ENCODE peak calls at places on chromosomes 1 and 21, in five cellular contexts. C is CD8-positive, alpha-beta T cell; G is heart left ventricle; Y is GM23338; D is tibial artery. N is an unnamed sample.

GRCh38 chr1:204398197-204399125 is 13.2 kb downstream of the PPP1R15B start:
- DNase-seq in C (peak), G (peak), Y (peak), D (no peak), N (peak)

GRCh38 chr1:10504259-10504658 is 29.5 kb downstream of the PEX14 start:
- DNase-seq in C (no peak), G (no peak), Y (no peak), D (no peak), N (no peak)

GRCh38 chr1:46547481-46548383 is 3.7 kb downstream of the KNCN start:
- DNase-seq in C (no peak), G (no peak), Y (peak), D (peak), N (no peak)

GRCh38 chr1:201255470-201256362 is 27.6 kb upstream of the PKP1 start:
- DNase-seq in C (no peak), G (no peak), Y (no peak), D (no peak), N (no peak)

GRCh38 chr1:33762099-33762830 is 101.6 kb upstream of the HMGB4 start:
- DNase-seq in C (no peak), G (no peak), Y (no peak), D (peak), N (no peak)

GRCh38 chr1:217660353-217661062 is 29.4 kb downstream of the SPATA17 start:
- DNase-seq in C (no peak), G (no peak), Y (peak), D (no peak), N (peak)

GRCh38 chr1:47992720-47993119 is 4.5 kb downstream of the TRABD2B start:
- DNase-seq in C (no peak), G (peak), Y (no peak), D (peak), N (no peak)

GRCh38 chr1:93556291-93556690 is 108.4 kb downstream of the FNBP1L start:
- DNase-seq in C (no peak), G (no peak), Y (no peak), D (no peak), N (no peak)

GRCh38 chr1:204191481-204191880 is 4.8 kb downstream of the KISS1 start:
- DNase-seq in C (no peak), G (no peak), Y (no peak), D (no peak), N (no peak)

GRCh38 chr1:46800742-46801141 is 1.9 kb downstream of the CYP4B1 start:
- DNase-seq in C (no peak), G (no peak), Y (no peak), D (no peak), N (no peak)

GRCh38 chr1:225300381-225300780 is 127.5 kb downstream of the LBR start:
- DNase-seq in C (no peak), G (no peak), Y (no peak), D (no peak), N (no peak)

GRCh38 chr21:16519656-16520055 is 789.9 kb downstream of the USP25 start:
- DNase-seq in C (no peak), G (no peak), Y (no peak), D (no peak), N (no peak)

GRCh38 chr1:228150458-228151169 is 884 bp downstream of the GJC2 start:
- DNase-seq in C (no peak), G (peak), Y (no peak), D (peak), N (no peak)

GRCh38 chr1:38500352-38500751 is 359.2 kb downstream of the RRAGC start:
- DNase-seq in C (no peak), G (no peak), Y (no peak), D (no peak), N (no peak)

GRCh38 chr1:6497215-6497866 is 5.9 kb upstream of the PLEKHG5 start:
- DNase-seq in C (peak), G (peak), Y (peak), D (no peak), N (no peak)

GRCh38 chr1:185435696-185436379 is 118.8 kb upstream of the IVNS1ABP start:
- DNase-seq in C (no peak), G (no peak), Y (no peak), D (no peak), N (no peak)

GRCh38 chr1:191882870-191883269 is 275.4 kb upstream of the RGS18 start:
- DNase-seq in C (no peak), G (no peak), Y (no peak), D (no peak), N (no peak)

GRCh38 chr1:158155673-158156072 is 25.0 kb upstream of the CD1D start:
- DNase-seq in C (no peak), G (no peak), Y (no peak), D (no peak), N (no peak)

GRCh38 chr1:39204441-39205081 is at the start of gene MACF1:
- DNase-seq in C (peak), G (peak), Y (peak), D (peak), N (peak)

GRCh38 chr1:42206164-42206563 is 41.6 kb upstream of the GUCA2A start:
- DNase-seq in C (no peak), G (no peak), Y (no peak), D (no peak), N (no peak)

GRCh38 chr1:178341218-178341956 is 155.4 kb downstream of the CLEC20A start:
- DNase-seq in C (no peak), G (peak), Y (peak), D (peak), N (peak)

GRCh38 chr1:7580923-7581753 is 190.0 kb upstream of the VAMP3 start:
- DNase-seq in C (no peak), G (peak), Y (no peak), D (peak), N (no peak)

GRCh38 chr1:17081439-17081838 is 27.6 kb upstream of the SDHB start:
- DNase-seq in C (no peak), G (no peak), Y (no peak), D (no peak), N (no peak)

GRCh38 chr1:99727575-99728190 is 38.8 kb downstream of the FRRS1 start:
- DNase-seq in C (no peak), G (no peak), Y (peak), D (no peak), N (no peak)

GRCh38 chr1:9905010-9905409 is 5.1 kb downstream of the CTNNBIP1 start:
- DNase-seq in C (no peak), G (no peak), Y (no peak), D (no peak), N (no peak)

GRCh38 chr1:211783897-211784296 is 46.7 kb downstream of the LPGAT1 start:
- DNase-seq in C (no peak), G (no peak), Y (no peak), D (no peak), N (no peak)

GRCh38 chr21:37455504-37455911 is 88.9 kb downstream of the DYRK1A start:
- DNase-seq in C (no peak), G (no peak), Y (no peak), D (no peak), N (no peak)

GRCh38 chr21:41399401-41399800 is 26.6 kb upstream of the MX1 start:
- DNase-seq in C (no peak), G (no peak), Y (no peak), D (no peak), N (no peak)

GRCh38 chr1:84379128-84379527 is 19.2 kb upstream of the DNASE2B start:
- DNase-seq in C (no peak), G (no peak), Y (no peak), D (no peak), N (peak)

GRCh38 chr1:85087659-85088407 is 39.5 kb upstream of the MCOLN3 start:
- DNase-seq in C (no peak), G (no peak), Y (no peak), D (no peak), N (no peak)

GRCh38 chr21:41584603-41585176 is 76.7 kb upstream of the TMPRSS2 start:
- DNase-seq in C (no peak), G (no peak), Y (no peak), D (no peak), N (no peak)

GRCh38 chr1:94864821-94865220 is 44.7 kb downstream of the SLC44A3 start:
- DNase-seq in C (no peak), G (no peak), Y (peak), D (no peak), N (no peak)

GRCh38 chr1:161473363-161473762 is 31.9 kb upstream of the FCGR2A start:
- DNase-seq in C (no peak), G (no peak), Y (peak), D (no peak), N (no peak)
- H3K4me3 ChIP-seq in C (no peak), G (no peak), Y (peak), D (no peak), N (no peak)

GRCh38 chr1:19462781-19463180 is 22.6 kb downstream of the CAPZB start:
- DNase-seq in C (no peak), G (no peak), Y (no peak), D (no peak), N (no peak)
- TF ChIP-seq CTCF in C (no peak), G (no peak), Y (no peak), D (no peak), N (no peak)

DNA sequence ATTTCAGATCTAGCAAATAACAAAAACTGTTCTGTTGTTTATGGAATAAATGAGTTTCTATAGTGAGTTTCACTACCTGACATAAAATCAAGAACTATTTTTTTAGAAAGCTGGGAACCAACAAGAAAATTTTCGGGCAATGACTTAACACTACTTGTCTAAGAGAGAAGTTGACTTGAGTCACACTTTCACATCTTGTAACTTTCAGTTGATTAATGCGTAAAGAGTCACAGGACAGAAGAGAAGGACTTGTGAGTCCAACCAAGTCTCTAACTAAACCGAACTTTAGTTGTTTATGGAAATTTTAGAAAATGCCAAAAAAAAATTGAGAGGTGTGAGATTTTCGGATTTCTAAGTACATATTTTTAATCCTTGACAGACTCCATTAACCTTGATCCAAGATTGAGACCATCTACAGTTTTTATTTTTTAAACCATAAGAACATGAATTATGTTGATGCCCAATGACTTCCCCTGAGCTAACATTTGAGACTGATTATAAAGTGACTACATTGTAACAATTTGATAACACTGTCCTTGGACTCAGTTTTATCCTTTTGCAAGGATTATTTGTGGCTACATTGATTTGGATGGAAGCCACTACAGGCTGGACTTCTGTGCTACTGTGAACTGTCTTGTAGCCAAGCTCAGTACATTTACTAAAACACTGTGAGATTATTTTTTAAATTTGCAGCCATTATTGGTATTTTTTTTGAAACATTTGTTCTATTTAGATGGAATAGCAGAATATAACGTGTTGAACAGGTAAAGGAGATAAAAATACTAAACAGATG is 284.0 kb downstream of the PTPRC start:
- DNase-seq in C (no peak), G (no peak), Y (no peak), D (no peak), N (no peak)
- H3K4me3 ChIP-seq in C (no peak), G (no peak), Y (no peak), D (no peak), N (no peak)

GRCh38 chr1:3551711-3552110 is 59.6 kb downstream of the MEGF6 start:
- DNase-seq in C (no peak), G (no peak), Y (no peak), D (no peak), N (no peak)
- TF ChIP-seq CTCF in C (no peak), G (no peak), Y (no peak), D (peak), N (no peak)

GRCh38 chr1:153638261-153638660 is 4.4 kb downstream of the CHTOP start:
- DNase-seq in C (no peak), G (no peak), Y (no peak), D (no peak), N (no peak)
- H3K4me3 ChIP-seq in C (no peak), G (no peak), Y (no peak), D (no peak), N (no peak)

GRCh38 chr21:45386728-45387371 is 18.1 kb upstream of the COL18A1 start:
- DNase-seq in C (no peak), G (peak), Y (no peak), D (peak), N (peak)
- TF ChIP-seq CTCF in C (no peak), G (peak), Y (no peak), D (peak), N (peak)

N was measured in HFF-Myc.